ENCODE peak calls at places on chromosomes 12 and 14, in ten cellular contexts. One of them, this sample, is unnamed.

GRCh38 chr12:92365333-92365732 is 219.7 kb upstream of the BTG1 start:
- DNase-seq in brain microvascular endothelial cell: no peak
- DNase-seq in hepatocyte: no peak
- DNase-seq in WERI-Rb-1: no peak
- DNase-seq in fibroblast of pulmonary artery: no peak
- DNase-seq in ovary: no peak
- DNase-seq in neural progenitor cell: no peak
- DNase-seq in fibroblast of the aortic adventitia: no peak
- DNase-seq in astrocyte of the spinal cord: no peak
- DNase-seq in CD8-positive, alpha-beta T cell: no peak
- DNase-seq in this sample: no peak

GRCh38 chr14:31835049-31835448 is 242.1 kb upstream of the ARHGAP5 start:
- DNase-seq in brain microvascular endothelial cell: no peak
- DNase-seq in hepatocyte: no peak
- DNase-seq in WERI-Rb-1: no peak
- DNase-seq in fibroblast of pulmonary artery: no peak
- DNase-seq in ovary: no peak
- DNase-seq in neural progenitor cell: no peak
- DNase-seq in fibroblast of the aortic adventitia: no peak
- DNase-seq in astrocyte of the spinal cord: no peak
- DNase-seq in CD8-positive, alpha-beta T cell: no peak
- DNase-seq in this sample: no peak

GRCh38 chr14:31894351-31894750 is 182.8 kb upstream of the ARHGAP5 start:
- DNase-seq in brain microvascular endothelial cell: no peak
- DNase-seq in hepatocyte: no peak
- DNase-seq in WERI-Rb-1: no peak
- DNase-seq in fibroblast of pulmonary artery: no peak
- DNase-seq in ovary: no peak
- DNase-seq in neural progenitor cell: no peak
- DNase-seq in fibroblast of the aortic adventitia: no peak
- DNase-seq in astrocyte of the spinal cord: no peak
- DNase-seq in CD8-positive, alpha-beta T cell: no peak
- DNase-seq in this sample: no peak

GRCh38 chr12:13179159-13180074 is 17.1 kb upstream of the EMP1 start:
- DNase-seq in brain microvascular endothelial cell: peak
- DNase-seq in hepatocyte: peak
- DNase-seq in WERI-Rb-1: peak
- DNase-seq in fibroblast of pulmonary artery: peak
- DNase-seq in ovary: peak
- DNase-seq in neural progenitor cell: peak
- DNase-seq in fibroblast of the aortic adventitia: peak
- DNase-seq in astrocyte of the spinal cord: no peak
- DNase-seq in CD8-positive, alpha-beta T cell: peak
- DNase-seq in this sample: peak

GRCh38 chr12:107983871-107984480 is 145.1 kb upstream of the WSCD2 start:
- DNase-seq in brain microvascular endothelial cell: peak
- DNase-seq in hepatocyte: no peak
- DNase-seq in WERI-Rb-1: peak
- DNase-seq in fibroblast of pulmonary artery: peak
- DNase-seq in ovary: no peak
- DNase-seq in neural progenitor cell: no peak
- DNase-seq in fibroblast of the aortic adventitia: peak
- DNase-seq in astrocyte of the spinal cord: no peak
- DNase-seq in CD8-positive, alpha-beta T cell: no peak
- DNase-seq in this sample: no peak

GRCh38 chr12:1592444-1593231 is 1.7 kb downstream of the FBXL14 start:
- DNase-seq in brain microvascular endothelial cell: peak
- DNase-seq in hepatocyte: peak
- DNase-seq in WERI-Rb-1: peak
- DNase-seq in fibroblast of pulmonary artery: peak
- DNase-seq in ovary: peak
- DNase-seq in neural progenitor cell: peak
- DNase-seq in fibroblast of the aortic adventitia: no peak
- DNase-seq in astrocyte of the spinal cord: peak
- DNase-seq in CD8-positive, alpha-beta T cell: peak
- DNase-seq in this sample: peak

GRCh38 chr14:103500148-103500990 is 22.3 kb downstream of the CKB start:
- DNase-seq in brain microvascular endothelial cell: peak
- DNase-seq in hepatocyte: peak
- DNase-seq in WERI-Rb-1: peak
- DNase-seq in fibroblast of pulmonary artery: peak
- DNase-seq in ovary: peak
- DNase-seq in neural progenitor cell: peak
- DNase-seq in fibroblast of the aortic adventitia: peak
- DNase-seq in astrocyte of the spinal cord: peak
- DNase-seq in CD8-positive, alpha-beta T cell: peak
- DNase-seq in this sample: peak

GRCh38 chr12:21607701-21608100 is 3.1 kb upstream of the GYS2 start:
- DNase-seq in brain microvascular endothelial cell: no peak
- DNase-seq in hepatocyte: peak
- DNase-seq in WERI-Rb-1: no peak
- DNase-seq in fibroblast of pulmonary artery: peak
- DNase-seq in ovary: no peak
- DNase-seq in neural progenitor cell: peak
- DNase-seq in fibroblast of the aortic adventitia: peak
- DNase-seq in astrocyte of the spinal cord: peak
- DNase-seq in CD8-positive, alpha-beta T cell: no peak
- DNase-seq in this sample: peak

GRCh38 chr12:131755305-131756113 is 44.6 kb downstream of the SFSWAP start:
- DNase-seq in brain microvascular endothelial cell: peak
- DNase-seq in hepatocyte: peak
- DNase-seq in WERI-Rb-1: peak
- DNase-seq in fibroblast of pulmonary artery: peak
- DNase-seq in ovary: peak
- DNase-seq in neural progenitor cell: peak
- DNase-seq in fibroblast of the aortic adventitia: peak
- DNase-seq in astrocyte of the spinal cord: no peak
- DNase-seq in CD8-positive, alpha-beta T cell: no peak
- DNase-seq in this sample: peak

GRCh38 chr14:95770777-95771176 is 56.9 kb upstream of the TCL1A start:
- DNase-seq in brain microvascular endothelial cell: no peak
- DNase-seq in hepatocyte: no peak
- DNase-seq in WERI-Rb-1: no peak
- DNase-seq in fibroblast of pulmonary artery: no peak
- DNase-seq in ovary: no peak
- DNase-seq in neural progenitor cell: no peak
- DNase-seq in fibroblast of the aortic adventitia: no peak
- DNase-seq in astrocyte of the spinal cord: no peak
- DNase-seq in CD8-positive, alpha-beta T cell: no peak
- DNase-seq in this sample: no peak

GRCh38 chr12:98757455-98757854 is 112.4 kb downstream of the APAF1 start:
- DNase-seq in brain microvascular endothelial cell: no peak
- DNase-seq in hepatocyte: no peak
- DNase-seq in WERI-Rb-1: no peak
- DNase-seq in fibroblast of pulmonary artery: no peak
- DNase-seq in ovary: no peak
- DNase-seq in neural progenitor cell: no peak
- DNase-seq in fibroblast of the aortic adventitia: no peak
- DNase-seq in astrocyte of the spinal cord: no peak
- DNase-seq in CD8-positive, alpha-beta T cell: no peak
- DNase-seq in this sample: no peak

GRCh38 chr12:75820848-75821578 is 210.6 kb downstream of the PHLDA1 start:
- DNase-seq in brain microvascular endothelial cell: peak
- DNase-seq in hepatocyte: no peak
- DNase-seq in WERI-Rb-1: peak
- DNase-seq in fibroblast of pulmonary artery: peak
- DNase-seq in ovary: peak
- DNase-seq in neural progenitor cell: no peak
- DNase-seq in fibroblast of the aortic adventitia: peak
- DNase-seq in astrocyte of the spinal cord: peak
- DNase-seq in CD8-positive, alpha-beta T cell: no peak
- DNase-seq in this sample: peak

GRCh38 chr14:101216725-101217463 is 313.4 kb upstream of the RTL1 start:
- DNase-seq in brain microvascular endothelial cell: no peak
- DNase-seq in hepatocyte: peak
- DNase-seq in WERI-Rb-1: no peak
- DNase-seq in fibroblast of pulmonary artery: no peak
- DNase-seq in ovary: no peak
- DNase-seq in neural progenitor cell: no peak
- DNase-seq in fibroblast of the aortic adventitia: no peak
- DNase-seq in astrocyte of the spinal cord: no peak
- DNase-seq in CD8-positive, alpha-beta T cell: peak
- DNase-seq in this sample: peak
- TF ChIP-seq CTCF in brain microvascular endothelial cell: no peak
- TF ChIP-seq CTCF in hepatocyte: no peak
- TF ChIP-seq CTCF in WERI-Rb-1: no peak
- TF ChIP-seq CTCF in fibroblast of pulmonary artery: no peak
- TF ChIP-seq CTCF in ovary: no peak
- TF ChIP-seq CTCF in neural progenitor cell: no peak
- TF ChIP-seq CTCF in fibroblast of the aortic adventitia: no peak
- TF ChIP-seq CTCF in astrocyte of the spinal cord: no peak
- TF ChIP-seq CTCF in CD8-positive, alpha-beta T cell: no peak
- TF ChIP-seq CTCF in this sample: no peak

GRCh38 chr12:122527478-122527944 is 462 bp downstream of the KNTC1 start:
- DNase-seq in brain microvascular endothelial cell: peak
- DNase-seq in hepatocyte: peak
- DNase-seq in WERI-Rb-1: peak
- DNase-seq in fibroblast of pulmonary artery: no peak
- DNase-seq in ovary: no peak
- DNase-seq in neural progenitor cell: peak
- DNase-seq in fibroblast of the aortic adventitia: no peak
- DNase-seq in astrocyte of the spinal cord: no peak
- DNase-seq in CD8-positive, alpha-beta T cell: no peak
- DNase-seq in this sample: peak

GRCh38 chr12:122523846-122524718 is 2.7 kb downstream of the RSRC2 start:
- DNase-seq in brain microvascular endothelial cell: no peak
- DNase-seq in hepatocyte: no peak
- DNase-seq in WERI-Rb-1: no peak
- DNase-seq in fibroblast of pulmonary artery: no peak
- DNase-seq in ovary: no peak
- DNase-seq in neural progenitor cell: no peak
- DNase-seq in fibroblast of the aortic adventitia: peak
- DNase-seq in astrocyte of the spinal cord: no peak
- DNase-seq in CD8-positive, alpha-beta T cell: no peak
- DNase-seq in this sample: peak

GRCh38 chr12:122526683-122527477 is at the start of the genes KNTC1 and RSRC2:
- DNase-seq in brain microvascular endothelial cell: peak
- DNase-seq in hepatocyte: peak
- DNase-seq in WERI-Rb-1: peak
- DNase-seq in fibroblast of pulmonary artery: peak
- DNase-seq in ovary: peak
- DNase-seq in neural progenitor cell: peak
- DNase-seq in fibroblast of the aortic adventitia: peak
- DNase-seq in astrocyte of the spinal cord: peak
- DNase-seq in CD8-positive, alpha-beta T cell: peak
- DNase-seq in this sample: peak

GRCh38 chr12:122528992-122529391 is 1.9 kb downstream of the KNTC1 start:
- DNase-seq in brain microvascular endothelial cell: no peak
- DNase-seq in hepatocyte: no peak
- DNase-seq in WERI-Rb-1: no peak
- DNase-seq in fibroblast of pulmonary artery: no peak
- DNase-seq in ovary: no peak
- DNase-seq in neural progenitor cell: no peak
- DNase-seq in fibroblast of the aortic adventitia: no peak
- DNase-seq in astrocyte of the spinal cord: no peak
- DNase-seq in CD8-positive, alpha-beta T cell: no peak
- DNase-seq in this sample: no peak

GRCh38 chr12:122528582-122528981 is 1.5 kb downstream of the KNTC1 start:
- DNase-seq in brain microvascular endothelial cell: no peak
- DNase-seq in hepatocyte: no peak
- DNase-seq in WERI-Rb-1: no peak
- DNase-seq in fibroblast of pulmonary artery: no peak
- DNase-seq in ovary: no peak
- DNase-seq in neural progenitor cell: no peak
- DNase-seq in fibroblast of the aortic adventitia: no peak
- DNase-seq in astrocyte of the spinal cord: no peak
- DNase-seq in CD8-positive, alpha-beta T cell: no peak
- DNase-seq in this sample: no peak
- H3K4me3 ChIP-seq in brain microvascular endothelial cell: no peak
- H3K4me3 ChIP-seq in hepatocyte: no peak
- H3K4me3 ChIP-seq in WERI-Rb-1: no peak
- H3K4me3 ChIP-seq in fibroblast of pulmonary artery: no peak
- H3K4me3 ChIP-seq in ovary: no peak
- H3K4me3 ChIP-seq in neural progenitor cell: peak
- H3K4me3 ChIP-seq in fibroblast of the aortic adventitia: no peak
- H3K4me3 ChIP-seq in astrocyte of the spinal cord: no peak
- H3K4me3 ChIP-seq in CD8-positive, alpha-beta T cell: no peak
- H3K4me3 ChIP-seq in this sample: no peak

DNA sequence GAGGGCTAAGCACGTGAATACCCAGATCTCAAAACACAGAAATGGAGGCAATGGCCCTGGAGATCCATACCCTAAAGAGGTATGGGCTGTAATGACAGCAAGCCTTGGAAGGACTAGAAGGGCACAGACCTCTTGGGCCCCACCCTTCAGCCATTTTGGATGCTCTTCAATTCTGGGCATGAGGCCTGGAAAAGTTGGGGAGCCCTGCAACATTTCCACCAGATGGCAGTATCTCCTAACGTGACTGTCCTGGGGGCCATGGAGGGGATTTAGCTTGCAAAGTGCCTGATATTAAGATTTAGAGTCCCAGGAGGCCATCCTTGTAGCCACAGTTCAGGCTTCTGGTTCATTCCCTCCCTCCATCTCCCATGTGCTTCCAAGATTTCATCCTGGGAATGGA is 30.2 kb downstream of the KCNA5 start:
- DNase-seq in brain microvascular endothelial cell: no peak
- DNase-seq in hepatocyte: no peak
- DNase-seq in WERI-Rb-1: peak
- DNase-seq in fibroblast of pulmonary artery: peak
- DNase-seq in ovary: no peak
- DNase-seq in neural progenitor cell: peak
- DNase-seq in fibroblast of the aortic adventitia: peak
- DNase-seq in astrocyte of the spinal cord: no peak
- DNase-seq in CD8-positive, alpha-beta T cell: no peak
- DNase-seq in this sample: peak
- TF ChIP-seq CTCF in brain microvascular endothelial cell: peak
- TF ChIP-seq CTCF in hepatocyte: peak
- TF ChIP-seq CTCF in WERI-Rb-1: peak
- TF ChIP-seq CTCF in fibroblast of pulmonary artery: no peak
- TF ChIP-seq CTCF in ovary: no peak
- TF ChIP-seq CTCF in neural progenitor cell: peak
- TF ChIP-seq CTCF in fibroblast of the aortic adventitia: peak
- TF ChIP-seq CTCF in astrocyte of the spinal cord: peak
- TF ChIP-seq CTCF in CD8-positive, alpha-beta T cell: no peak
- TF ChIP-seq CTCF in this sample: peak

DNA sequence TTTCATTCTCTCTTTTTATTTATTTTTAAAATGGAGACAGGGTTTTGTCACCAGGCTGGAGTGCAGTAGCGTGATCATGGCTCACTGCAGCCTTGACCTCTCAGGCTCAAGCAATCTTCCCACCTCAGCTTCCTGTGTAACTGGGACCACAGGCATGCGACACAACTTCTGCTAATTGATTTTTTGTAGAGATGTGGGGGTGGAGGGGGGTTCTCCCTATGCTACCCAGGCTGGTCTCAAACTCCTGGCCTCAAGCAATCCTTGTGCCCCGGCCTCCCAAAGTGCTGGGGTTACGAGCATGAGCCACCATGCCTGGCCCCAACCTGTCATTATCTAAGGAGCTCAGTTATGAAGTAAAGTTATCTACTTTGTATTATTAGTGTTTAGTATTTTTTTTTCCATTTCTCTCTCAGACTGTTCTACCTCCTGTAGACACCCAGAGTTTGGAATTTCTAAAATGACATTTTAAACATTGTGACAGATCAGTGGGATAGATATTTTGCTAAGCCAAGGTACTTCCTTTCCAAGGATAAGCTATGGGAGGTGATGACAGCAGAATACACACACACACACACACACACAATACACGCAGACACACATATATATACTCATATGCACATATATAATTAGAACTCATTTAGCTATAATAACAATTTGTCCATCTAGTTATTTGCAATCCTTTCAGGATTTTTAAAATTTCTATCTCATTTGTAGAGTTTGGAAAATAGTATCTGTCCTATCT is 2.1 kb upstream of the USP44 start:
- DNase-seq in brain microvascular endothelial cell: no peak
- DNase-seq in hepatocyte: no peak
- DNase-seq in WERI-Rb-1: no peak
- DNase-seq in fibroblast of pulmonary artery: no peak
- DNase-seq in ovary: no peak
- DNase-seq in neural progenitor cell: no peak
- DNase-seq in fibroblast of the aortic adventitia: no peak
- DNase-seq in astrocyte of the spinal cord: no peak
- DNase-seq in CD8-positive, alpha-beta T cell: no peak
- DNase-seq in this sample: no peak
- H3K4me3 ChIP-seq in brain microvascular endothelial cell: no peak
- H3K4me3 ChIP-seq in hepatocyte: no peak
- H3K4me3 ChIP-seq in WERI-Rb-1: no peak
- H3K4me3 ChIP-seq in fibroblast of pulmonary artery: no peak
- H3K4me3 ChIP-seq in ovary: no peak
- H3K4me3 ChIP-seq in neural progenitor cell: no peak
- H3K4me3 ChIP-seq in fibroblast of the aortic adventitia: no peak
- H3K4me3 ChIP-seq in astrocyte of the spinal cord: no peak
- H3K4me3 ChIP-seq in CD8-positive, alpha-beta T cell: peak
- H3K4me3 ChIP-seq in this sample: no peak